ENCODE peak calls at places on chromosomes 7 and 10, in six cellular contexts. One of them, this sample, is unnamed.
A peak's percentile ranks its signal among the peaks of the same experiment; 100 is the strongest.

GRCh38 chr7:142629588-142630260 is 119.5 kb upstream of the PRSS1 start:
- ATAC-seq in upper lobe of left lung: no peak
- ATAC-seq in GM12878: no peak
- ATAC-seq in HCT116: no peak
- ATAC-seq in Panc1: no peak
- ATAC-seq in K562: no peak
- ATAC-seq in this sample: no peak

GRCh38 chr10:114879541-114880158 is 58.1 kb downstream of the FHIP2A start:
- ATAC-seq in K562: peak; percentile 75
- ATAC-seq in HCT116: peak; percentile 79
- ATAC-seq in Panc1: peak; percentile 52
- ATAC-seq in GM12878: peak; percentile 74
- ATAC-seq in upper lobe of left lung: no peak
- ATAC-seq in this sample: no peak

GRCh38 chr7:128781126-128781525 is 5.5 kb upstream of the OPN1SW start:
- ATAC-seq in K562: no peak
- ATAC-seq in upper lobe of left lung: peak; percentile 84
- ATAC-seq in HCT116: no peak
- ATAC-seq in GM12878: no peak
- ATAC-seq in Panc1: no peak
- ATAC-seq in this sample: peak; percentile 89

GRCh38 chr10:86899670-86900276 is 57.6 kb downstream of the MMRN2 start:
- ATAC-seq in GM12878: peak; percentile 79
- ATAC-seq in upper lobe of left lung: peak; percentile 83
- ATAC-seq in HCT116: peak; percentile 81
- ATAC-seq in Panc1: peak; percentile 88
- ATAC-seq in K562: peak; percentile 88
- ATAC-seq in this sample: no peak

GRCh38 chr7:131066635-131067034 is 261.0 kb upstream of the MKLN1 start:
- ATAC-seq in HCT116: no peak
- ATAC-seq in K562: peak; percentile 58
- ATAC-seq in upper lobe of left lung: no peak
- ATAC-seq in Panc1: no peak
- ATAC-seq in GM12878: no peak
- ATAC-seq in this sample: no peak

GRCh38 chr10:89295597-89295996 is 6.2 kb upstream of the IFIT2 start:
- ATAC-seq in Panc1: no peak
- ATAC-seq in HCT116: no peak
- ATAC-seq in GM12878: peak; percentile 75
- ATAC-seq in K562: no peak
- ATAC-seq in upper lobe of left lung: peak; percentile 56
- ATAC-seq in this sample: peak; percentile 80

GRCh38 chr7:85750454-85750949 is 563.6 kb upstream of the SEMA3D start:
- ATAC-seq in GM12878: peak; percentile 93
- ATAC-seq in K562: peak; percentile 76
- ATAC-seq in HCT116: peak; percentile 98
- ATAC-seq in upper lobe of left lung: peak; percentile 78
- ATAC-seq in Panc1: peak; percentile 87
- ATAC-seq in this sample: no peak

GRCh38 chr7:121411597-121411979 is 15.5 kb upstream of the FAM3C start:
- ATAC-seq in upper lobe of left lung: no peak
- ATAC-seq in Panc1: no peak
- ATAC-seq in K562: no peak
- ATAC-seq in GM12878: no peak
- ATAC-seq in HCT116: no peak
- ATAC-seq in this sample: no peak

GRCh38 chr7:155962191-155962967 is 150.1 kb upstream of the SHH start:
- ATAC-seq in upper lobe of left lung: no peak
- ATAC-seq in HCT116: peak; percentile 46
- ATAC-seq in Panc1: peak; percentile 75
- ATAC-seq in K562: no peak
- ATAC-seq in GM12878: no peak
- ATAC-seq in this sample: no peak

GRCh38 chr7:99098824-99099498 is 44.9 kb downstream of the SMURF1 start:
- ATAC-seq in HCT116: peak; percentile 49
- ATAC-seq in K562: no peak
- ATAC-seq in GM12878: no peak
- ATAC-seq in Panc1: peak; percentile 24
- ATAC-seq in upper lobe of left lung: peak; percentile 54
- ATAC-seq in this sample: no peak

GRCh38 chr7:143305423-143306070 is 10.4 kb upstream of the CLCN1 start:
- ATAC-seq in K562: peak; percentile 97
- ATAC-seq in upper lobe of left lung: peak; percentile 70
- ATAC-seq in Panc1: peak; percentile 89
- ATAC-seq in HCT116: peak; percentile 97
- ATAC-seq in GM12878: peak; percentile 86
- ATAC-seq in this sample: no peak

GRCh38 chr7:27661776-27662489 is 750 bp downstream of the HIBADH start:
- ATAC-seq in HCT116: peak; percentile 3
- ATAC-seq in upper lobe of left lung: no peak
- ATAC-seq in K562: peak; percentile 25
- ATAC-seq in Panc1: peak; percentile 3
- ATAC-seq in GM12878: peak; percentile 25
- ATAC-seq in this sample: no peak

GRCh38 chr10:80530816-80531215 is 6.9 kb upstream of the SH2D4B start:
- ATAC-seq in GM12878: no peak
- ATAC-seq in Panc1: no peak
- ATAC-seq in HCT116: no peak
- ATAC-seq in upper lobe of left lung: no peak
- ATAC-seq in K562: no peak
- ATAC-seq in this sample: no peak

GRCh38 chr10:31584789-31585406 is 265.9 kb downstream of the ZEB1 start:
- ATAC-seq in upper lobe of left lung: no peak
- ATAC-seq in K562: no peak
- ATAC-seq in GM12878: no peak
- ATAC-seq in Panc1: no peak
- ATAC-seq in HCT116: no peak
- ATAC-seq in this sample: no peak

GRCh38 chr7:99451936-99452335 is 13.2 kb downstream of the CPSF4 start:
- ATAC-seq in Panc1: no peak
- ATAC-seq in GM12878: no peak
- ATAC-seq in upper lobe of left lung: no peak
- ATAC-seq in HCT116: no peak
- ATAC-seq in K562: no peak
- ATAC-seq in this sample: no peak

GRCh38 chr7:1255083-1255816 is 22.6 kb downstream of the UNCX start:
- ATAC-seq in upper lobe of left lung: no peak
- ATAC-seq in GM12878: no peak
- ATAC-seq in K562: no peak
- ATAC-seq in Panc1: peak; percentile 14
- ATAC-seq in HCT116: peak; percentile 45
- ATAC-seq in this sample: peak; percentile 7

GRCh38 chr7:30584415-30584814 is 10.3 kb upstream of the GARS1 start:
- ATAC-seq in K562: no peak
- ATAC-seq in upper lobe of left lung: no peak
- ATAC-seq in GM12878: no peak
- ATAC-seq in Panc1: no peak
- ATAC-seq in HCT116: no peak
- ATAC-seq in this sample: no peak

GRCh38 chr7:80624763-80625162 is 13.7 kb upstream of the CD36 start:
- ATAC-seq in GM12878: no peak
- ATAC-seq in K562: no peak
- ATAC-seq in HCT116: no peak
- ATAC-seq in Panc1: no peak
- ATAC-seq in upper lobe of left lung: no peak
- ATAC-seq in this sample: no peak

GRCh38 chr10:101055416-101055815 is 6.4 kb upstream of the KAZALD1 start:
- ATAC-seq in GM12878: no peak
- ATAC-seq in upper lobe of left lung: no peak
- ATAC-seq in K562: peak; percentile 59
- ATAC-seq in HCT116: no peak
- ATAC-seq in Panc1: no peak
- ATAC-seq in this sample: no peak

GRCh38 chr10:6187278-6187677 is 15.5 kb upstream of the PFKFB3 start:
- ATAC-seq in HCT116: no peak
- ATAC-seq in K562: no peak
- ATAC-seq in upper lobe of left lung: no peak
- ATAC-seq in Panc1: no peak
- ATAC-seq in GM12878: peak; percentile 79
- ATAC-seq in this sample: no peak

DNA sequence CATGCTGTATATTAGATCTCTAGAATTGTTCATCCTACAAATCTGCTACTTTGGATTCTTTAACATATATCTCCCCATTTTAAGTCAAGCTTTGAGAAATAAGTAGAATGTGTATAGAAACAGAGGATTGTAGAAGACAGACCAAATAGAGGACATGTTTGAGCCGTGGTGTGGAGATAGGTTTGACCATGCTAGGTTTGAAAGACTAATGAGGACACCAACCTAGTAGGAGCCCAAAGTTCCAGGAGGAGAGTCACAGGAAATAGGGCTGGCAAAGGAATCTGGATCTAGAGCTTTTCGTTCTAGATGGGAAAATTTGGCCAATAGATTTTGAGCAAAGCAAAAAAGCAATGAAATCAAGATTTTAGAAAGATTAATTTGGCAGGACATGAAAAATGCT is 60.5 kb upstream of the TBX20 start:
- ATAC-seq in upper lobe of left lung: no peak
- ATAC-seq in K562: no peak
- ATAC-seq in HCT116: no peak
- ATAC-seq in Panc1: no peak
- ATAC-seq in GM12878: no peak
- ATAC-seq in this sample: no peak
- TF ChIP-seq POLR2AphosphoS5 in upper lobe of left lung: no peak
- TF ChIP-seq POLR2AphosphoS5 in K562: no peak
- TF ChIP-seq POLR2AphosphoS5 in HCT116: no peak
- TF ChIP-seq POLR2AphosphoS5 in Panc1: no peak
- TF ChIP-seq POLR2AphosphoS5 in GM12878: no peak
- TF ChIP-seq POLR2AphosphoS5 in this sample: no peak

GRCh38 chr10:95278061-95278988 is 12.5 kb downstream of the PDLIM1 start:
- ATAC-seq in Panc1: no peak
- ATAC-seq in K562: peak; percentile 28
- ATAC-seq in HCT116: no peak
- ATAC-seq in upper lobe of left lung: peak; percentile 63
- ATAC-seq in GM12878: no peak
- ATAC-seq in this sample: peak; percentile 71
- H3K4me1 ChIP-seq in Panc1: peaks cover 66% of the 10 kb centered on the region
- H3K4me1 ChIP-seq in K562: peaks cover 36% of the 10 kb centered on the region
- H3K4me1 ChIP-seq in HCT116: peaks cover 24% of the 10 kb centered on the region
- H3K4me1 ChIP-seq in upper lobe of left lung: peaks cover 72% of the 10 kb centered on the region
- H3K4me1 ChIP-seq in GM12878: peaks cover 30% of the 10 kb centered on the region
- H3K4me1 ChIP-seq in this sample: peaks cover 67% of the 10 kb centered on the region

GRCh38 chr10:54796876-54797275 is 4.2 kb downstream of the PCDH15 start:
- ATAC-seq in Panc1: no peak
- ATAC-seq in K562: no peak
- ATAC-seq in HCT116: no peak
- ATAC-seq in upper lobe of left lung: no peak
- ATAC-seq in GM12878: no peak
- ATAC-seq in this sample: no peak

GRCh38 chr10:54800677-54801480 is at the start of gene PCDH15:
- ATAC-seq in HCT116: no peak
- ATAC-seq in Panc1: peak; percentile 96
- ATAC-seq in K562: no peak
- ATAC-seq in upper lobe of left lung: peak; percentile 50
- ATAC-seq in GM12878: peak; percentile 72
- ATAC-seq in this sample: no peak

GRCh38 chr10:54799491-54799890 is 1.5 kb downstream of the PCDH15 start:
- ATAC-seq in upper lobe of left lung: no peak
- ATAC-seq in GM12878: no peak
- ATAC-seq in Panc1: no peak
- ATAC-seq in K562: no peak
- ATAC-seq in HCT116: no peak
- ATAC-seq in this sample: no peak

DNA sequence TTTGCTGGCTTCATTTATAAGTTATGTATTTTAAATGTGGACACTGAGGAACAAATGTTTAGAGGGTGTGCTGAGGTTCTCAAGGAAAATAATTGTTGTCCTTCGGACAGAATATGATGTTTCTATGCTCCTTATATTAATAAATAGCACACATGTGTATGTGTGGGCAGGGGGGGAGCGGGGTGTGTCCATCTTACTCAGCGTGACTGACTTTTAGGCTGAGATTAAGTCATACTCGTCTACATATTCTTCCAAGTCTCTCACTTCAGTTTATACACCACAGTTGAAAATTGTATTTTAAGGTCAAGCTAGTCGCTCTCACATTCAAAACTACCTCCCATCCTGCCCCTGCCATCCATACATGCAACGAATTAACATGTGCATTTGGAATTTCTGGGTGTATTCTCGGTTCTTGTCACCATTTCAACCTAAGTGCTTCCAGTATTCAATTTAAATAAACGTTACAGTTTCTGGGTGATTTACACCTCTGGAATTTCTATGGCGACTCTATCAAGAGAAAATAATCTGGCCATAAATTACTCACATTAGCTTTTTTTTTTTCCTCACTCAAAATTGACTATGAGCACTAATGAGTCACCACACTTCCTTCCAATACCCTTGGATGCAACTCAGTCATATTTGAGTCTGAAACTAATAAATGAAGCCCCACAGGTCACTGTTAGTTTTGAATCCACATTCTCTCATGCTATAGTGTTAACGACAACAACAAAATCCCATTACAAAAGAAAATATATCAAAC is 3.2 kb downstream of the PCDH15 start:
- ATAC-seq in upper lobe of left lung: no peak
- ATAC-seq in Panc1: no peak
- ATAC-seq in HCT116: no peak
- ATAC-seq in K562: no peak
- ATAC-seq in GM12878: no peak
- ATAC-seq in this sample: no peak
- TF ChIP-seq POLR2AphosphoS5 in upper lobe of left lung: no peak
- TF ChIP-seq POLR2AphosphoS5 in Panc1: no peak
- TF ChIP-seq POLR2AphosphoS5 in HCT116: no peak
- TF ChIP-seq POLR2AphosphoS5 in K562: no peak
- TF ChIP-seq POLR2AphosphoS5 in GM12878: no peak
- TF ChIP-seq POLR2AphosphoS5 in this sample: no peak

DNA sequence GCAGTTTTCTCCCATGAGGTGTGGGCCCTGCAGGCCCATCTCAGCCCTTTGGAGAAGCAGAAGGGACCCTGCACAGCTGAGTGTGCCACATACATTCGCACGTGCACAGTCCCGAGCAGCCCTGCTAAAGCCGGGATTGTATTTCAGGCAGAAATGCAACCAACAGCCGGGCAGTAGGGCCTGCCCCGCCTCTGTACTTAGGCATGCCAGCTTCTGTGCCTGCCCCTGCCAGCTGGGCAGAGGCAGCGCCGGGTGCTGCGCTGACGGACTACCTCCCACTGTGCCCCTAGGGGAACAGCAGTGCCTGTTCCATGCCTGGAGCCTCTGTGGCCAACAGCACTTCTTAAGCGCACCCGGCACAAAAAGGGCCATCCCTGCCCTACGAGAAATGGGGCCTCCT is 170.3 kb downstream of the NEURL1 start:
- ATAC-seq in K562: no peak
- ATAC-seq in GM12878: no peak
- ATAC-seq in Panc1: no peak
- ATAC-seq in HCT116: no peak
- ATAC-seq in upper lobe of left lung: no peak
- ATAC-seq in this sample: peak; percentile 24
- H3K4me1 ChIP-seq in K562: peaks cover 9% of the 10 kb centered on the region
- H3K4me1 ChIP-seq in GM12878: peaks cover 8% of the 10 kb centered on the region
- H3K4me1 ChIP-seq in Panc1: peaks cover 7% of the 10 kb centered on the region
- H3K4me1 ChIP-seq in HCT116: no peaks in the 10 kb centered on the region
- H3K4me1 ChIP-seq in upper lobe of left lung: peaks cover 30% of the 10 kb centered on the region
- H3K4me1 ChIP-seq in this sample: no peaks in the 10 kb centered on the region

DNA sequence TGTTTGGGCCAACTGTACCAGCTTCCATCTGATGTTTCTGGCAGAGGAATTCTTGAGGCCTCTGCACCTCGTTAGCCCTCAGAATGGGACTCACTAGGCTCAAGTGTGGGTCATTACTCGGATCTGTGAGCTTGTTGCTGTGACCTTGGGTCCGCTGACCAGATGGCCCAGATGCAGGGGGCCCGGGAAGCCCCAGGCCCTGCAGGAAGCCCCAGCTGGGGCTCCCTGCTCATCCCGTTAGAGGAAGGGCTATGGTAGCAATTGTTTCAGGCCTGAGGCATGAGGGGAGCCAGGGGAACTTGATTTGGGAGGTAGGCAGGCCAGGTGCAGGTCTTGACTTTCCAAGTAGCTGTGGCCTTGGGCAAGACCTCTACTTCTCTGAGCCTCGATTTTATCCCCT is 54.9 kb upstream of the CXCL12 start:
- ATAC-seq in upper lobe of left lung: no peak
- ATAC-seq in Panc1: no peak
- ATAC-seq in GM12878: no peak
- ATAC-seq in K562: no peak
- ATAC-seq in HCT116: no peak
- ATAC-seq in this sample: no peak
- TF ChIP-seq POLR2AphosphoS5 in upper lobe of left lung: no peak
- TF ChIP-seq POLR2AphosphoS5 in Panc1: no peak
- TF ChIP-seq POLR2AphosphoS5 in GM12878: no peak
- TF ChIP-seq POLR2AphosphoS5 in K562: no peak
- TF ChIP-seq POLR2AphosphoS5 in HCT116: no peak
- TF ChIP-seq POLR2AphosphoS5 in this sample: no peak